ENCODE peak calls at places on chromosome 7, in six cellular contexts. E is stomach, F is dorsolateral prefrontal cortex, J is keratinocyte, Y is tibial artery, T is ascending aorta. V is an unnamed sample.

GRCh38 chr7:14902589-14902963 is at the start of gene DGKB:
- DNase-seq in E (no peak), F (peak; percentile 83), J (no peak), Y (no peak), T (no peak), V (no peak)

GRCh38 chr7:80563561-80564327 is 51.9 kb upstream of the GNAT3 start:
- DNase-seq in E (no peak), F (no peak), J (no peak), Y (no peak), T (no peak), V (no peak)

GRCh38 chr7:151088856-151089699 is 2.8 kb downstream of the AGAP3 start:
- DNase-seq in E (peak; percentile 62), F (no peak), J (no peak), Y (peak; percentile 88), T (peak; percentile 66), V (no peak)

GRCh38 chr7:78607099-78607498 is 808.5 kb downstream of the PHTF2 start:
- DNase-seq in E (no peak), F (no peak), J (no peak), Y (no peak), T (no peak), V (peak; percentile 25)

GRCh38 chr7:35993663-35994622 is 159.1 kb upstream of the EEPD1 start:
- DNase-seq in E (no peak), F (no peak), J (peak; percentile 59), Y (no peak), T (no peak), V (no peak)

GRCh38 chr7:107122483-107122882 is 46.3 kb upstream of the HBP1 start:
- DNase-seq in E (no peak), F (no peak), J (no peak), Y (no peak), T (no peak), V (no peak)

GRCh38 chr7:130441408-130441854 is 615 bp upstream of the CEP41 start:
- DNase-seq in E (no peak), F (no peak), J (no peak), Y (no peak), T (no peak), V (peak; percentile 33)

GRCh38 chr7:2663121-2663886 is 24.7 kb upstream of the AMZ1 start:
- DNase-seq in E (peak; percentile 50), F (no peak), J (no peak), Y (no peak), T (no peak), V (no peak)

GRCh38 chr7:47783456-47784240 is 164.6 kb downstream of the PKD1L1 start:
- DNase-seq in E (no peak), F (no peak), J (peak; percentile 70), Y (peak; percentile 46), T (no peak), V (no peak)

GRCh38 chr7:139153832-139154231 is 44.3 kb upstream of the ZC3HAV1 start:
- DNase-seq in E (no peak), F (no peak), J (no peak), Y (no peak), T (no peak), V (no peak)

GRCh38 chr7:73978681-73979563 is 49.1 kb upstream of the ELN start:
- DNase-seq in E (peak; percentile 77), F (no peak), J (no peak), Y (peak; percentile 23), T (no peak), V (peak; percentile 20)

GRCh38 chr7:73707045-73707631 is 12.3 kb downstream of the STX1A start:
- DNase-seq in E (peak; percentile 85), F (peak; percentile 84), J (no peak), Y (peak; percentile 60), T (no peak), V (no peak)

GRCh38 chr7:135918134-135918533 is 59.0 kb downstream of the MTPN start:
- DNase-seq in E (no peak), F (no peak), J (no peak), Y (no peak), T (no peak), V (no peak)

GRCh38 chr7:1596181-1597043 is 26.6 kb upstream of the PSMG3 start:
- DNase-seq in E (no peak), F (no peak), J (no peak), Y (no peak), T (no peak), V (no peak)
- H3K27me3 ChIP-seq in E (peaks cover 41% of the 10 kb centered on the region), F (peaks cover 7% of the 10 kb centered on the region), J (peaks cover 26% of the 10 kb centered on the region), Y (peaks cover 79% of the 10 kb centered on the region), T (no peaks in the 10 kb centered on the region), V (peaks cover 5% of the 10 kb centered on the region)

DNA sequence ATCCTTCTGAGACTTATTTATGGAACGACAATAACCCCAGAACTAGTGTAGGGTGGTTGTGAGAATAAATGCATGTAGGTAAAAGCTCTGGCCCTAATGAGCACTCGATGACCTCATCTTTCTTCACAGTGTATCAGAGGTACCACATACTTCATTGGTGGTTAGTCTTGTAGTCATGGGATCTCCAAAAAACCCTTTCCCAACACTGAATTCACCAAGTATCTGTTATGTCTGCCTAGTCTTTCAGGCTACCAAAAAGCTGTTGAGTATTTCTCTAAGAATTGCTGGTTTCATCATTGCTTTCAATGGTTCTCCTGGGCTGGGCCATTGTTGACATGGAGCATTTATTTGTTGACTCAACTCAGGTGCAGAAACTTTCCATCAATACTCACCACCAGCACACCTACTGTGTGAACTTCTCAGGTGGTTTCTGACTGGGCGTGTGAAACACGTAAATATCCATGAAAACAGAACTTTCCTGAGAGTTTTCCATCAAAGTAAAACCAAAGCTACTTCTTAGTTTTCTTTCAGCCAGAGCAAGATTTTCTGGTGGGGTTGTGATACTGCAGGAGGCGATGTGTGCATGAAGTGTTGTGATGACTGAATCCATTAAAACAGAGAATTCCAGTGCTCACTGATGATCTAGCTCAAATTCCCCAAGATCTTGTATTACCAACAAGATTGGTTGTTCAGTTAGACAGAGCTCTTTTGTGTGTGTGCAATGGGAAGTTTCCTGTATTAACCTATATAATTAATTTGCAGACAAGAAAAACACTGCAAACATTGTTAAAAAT is 51.4 kb upstream of the SLC35B4 start:
- DNase-seq in E (no peak), F (no peak), J (no peak), Y (no peak), T (no peak), V (no peak)
- H3K27me3 ChIP-seq in E (no peaks in the 10 kb centered on the region), F (no peaks in the 10 kb centered on the region), J (no peaks in the 10 kb centered on the region), Y (no peaks in the 10 kb centered on the region), T (no peaks in the 10 kb centered on the region), V (no peaks in the 10 kb centered on the region)

GRCh38 chr7:127252736-127253288 is at the start of gene GRM8:
- DNase-seq in E (peak; percentile 39), F (peak; percentile 42), J (no peak), Y (peak; percentile 41), T (no peak), V (peak; percentile 76)

GRCh38 chr7:127253289-127254162 is 785 bp upstream of the GRM8 start:
- DNase-seq in E (peak; percentile 67), F (peak; percentile 67), J (no peak), Y (peak; percentile 55), T (no peak), V (peak; percentile 59)

GRCh38 chr7:127258111-127258510 is 5.4 kb upstream of the GRM8 start:
- DNase-seq in E (no peak), F (no peak), J (no peak), Y (no peak), T (no peak), V (no peak)

GRCh38 chr7:127254163-127254684 is 1.5 kb upstream of the GRM8 start:
- DNase-seq in E (no peak), F (no peak), J (no peak), Y (no peak), T (no peak), V (no peak)

DNA sequence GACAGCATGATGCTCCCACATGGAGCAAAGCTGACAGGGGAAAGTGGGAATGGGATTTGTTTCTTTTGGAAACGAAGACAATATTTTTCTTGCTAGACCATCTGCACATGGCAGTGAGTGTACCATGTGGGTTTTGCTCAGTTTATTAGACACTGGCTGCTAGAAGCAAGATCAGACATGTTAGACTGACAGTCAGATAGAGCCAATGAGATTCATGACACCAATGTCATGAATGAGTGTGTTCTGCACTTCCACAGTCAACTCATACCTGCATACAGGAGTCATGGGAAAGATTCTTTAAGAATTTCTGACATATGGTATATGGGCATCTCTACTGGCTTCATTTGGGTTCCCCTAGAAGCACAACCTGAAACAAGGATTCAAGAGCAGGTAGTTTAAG is 3.6 kb upstream of the GRM8 start:
- DNase-seq in E (no peak), F (no peak), J (no peak), Y (no peak), T (no peak), V (no peak)
- H3K27me3 ChIP-seq in E (peaks cover 29% of the 10 kb centered on the region), F (no peaks in the 10 kb centered on the region), J (peaks cover 18% of the 10 kb centered on the region), Y (peaks cover 39% of the 10 kb centered on the region), T (no peaks in the 10 kb centered on the region), V (peaks cover 23% of the 10 kb centered on the region)

DNA sequence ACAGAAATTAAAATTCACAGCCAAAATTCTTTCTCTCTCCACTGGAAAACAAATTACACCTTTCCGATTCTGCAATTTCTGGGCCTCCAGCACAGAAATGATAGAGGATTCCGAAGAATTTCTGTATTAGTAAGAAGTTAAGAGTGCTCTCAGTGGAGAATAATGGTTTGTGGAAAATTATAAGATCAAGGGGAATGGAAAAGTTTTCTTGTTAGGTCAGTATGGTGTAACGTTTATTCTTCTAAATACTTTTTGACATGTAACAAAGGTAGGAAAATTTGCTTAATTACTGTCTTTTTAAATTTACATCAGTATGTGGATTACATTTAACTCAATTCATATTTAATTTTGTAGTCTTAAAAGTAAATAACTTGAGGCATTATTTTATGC is 288.3 kb upstream of the NFE2L3 start:
- DNase-seq in E (no peak), F (no peak), J (no peak), Y (no peak), T (no peak), V (no peak)
- H3K27me3 ChIP-seq in E (peaks cover 97% of the 10 kb centered on the region), F (peaks cover 98% of the 10 kb centered on the region), J (peaks cover 15% of the 10 kb centered on the region), Y (peaks cover 83% of the 10 kb centered on the region), T (peaks cover 38% of the 10 kb centered on the region), V (peaks cover 82% of the 10 kb centered on the region)

DNA sequence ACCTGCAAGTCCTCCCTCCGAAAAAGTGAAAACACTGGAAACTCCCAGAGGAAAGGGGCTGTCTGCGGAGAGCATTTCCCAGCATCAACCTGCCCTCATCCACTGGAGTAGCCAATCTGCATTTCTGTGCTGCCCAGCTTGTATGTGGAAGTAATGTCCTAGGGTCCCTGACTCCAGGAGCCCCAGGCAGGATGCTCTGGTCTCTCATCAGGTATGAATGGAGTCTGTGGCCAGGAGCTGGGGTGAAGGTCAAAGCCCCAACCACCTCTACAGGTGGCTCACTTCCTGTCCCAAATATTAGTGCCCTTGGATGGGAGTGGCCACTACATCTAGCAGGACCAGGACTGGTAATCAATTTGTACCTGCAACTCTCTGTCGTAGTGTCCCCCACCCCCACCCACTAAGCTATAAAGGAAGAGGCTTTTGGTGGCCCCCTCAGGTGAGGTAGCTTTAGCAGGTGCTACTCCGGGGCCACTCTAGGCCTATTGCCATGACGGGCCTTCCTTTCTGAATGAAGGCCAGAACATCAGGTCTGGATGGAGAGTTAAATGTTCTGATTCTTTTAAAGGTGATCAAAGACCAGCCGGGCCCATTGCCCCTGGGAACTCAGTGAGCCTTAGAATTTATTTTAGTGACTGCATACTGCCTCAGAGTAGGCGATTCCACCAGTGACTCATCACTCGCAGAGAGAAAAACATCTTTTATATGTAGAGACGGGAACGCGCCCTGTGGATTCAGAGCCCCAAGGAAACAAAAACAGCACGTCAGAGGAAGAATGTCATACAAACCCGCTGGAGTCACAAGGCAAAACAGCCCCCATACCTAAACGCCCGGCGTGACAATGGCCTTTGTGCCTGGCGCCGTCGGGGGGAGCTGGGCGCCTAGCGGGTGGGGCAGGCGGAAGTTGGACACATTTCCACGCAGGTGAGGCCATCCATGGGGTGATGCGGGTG is 13.0 kb downstream of the EN2 start:
- DNase-seq in E (no peak), F (no peak), J (no peak), Y (no peak), T (no peak), V (no peak)
- H3K27me3 ChIP-seq in E (peaks cover 95% of the 10 kb centered on the region), F (peaks cover 81% of the 10 kb centered on the region), J (peaks cover 64% of the 10 kb centered on the region), Y (peaks cover 100% of the 10 kb centered on the region), T (peaks cover 21% of the 10 kb centered on the region), V (peaks cover 98% of the 10 kb centered on the region)

GRCh38 chr7:25727876-25728275 is 424.1 kb upstream of the NFE2L3 start:
- DNase-seq in E (no peak), F (no peak), J (no peak), Y (no peak), T (no peak), V (no peak)
- H3K27me3 ChIP-seq in E (no peaks in the 10 kb centered on the region), F (no peaks in the 10 kb centered on the region), J (no peaks in the 10 kb centered on the region), Y (no peaks in the 10 kb centered on the region), T (no peaks in the 10 kb centered on the region), V (no peaks in the 10 kb centered on the region)

V was measured in NT2/D1.